ENCODE peak calls at places on chromosomes 12 and 14, in six cellular contexts. One of them, this sample, is unnamed.

GRCh38 chr14:33855672-33856071 is 95.2 kb downstream of the EGLN3 start:
- DNase-seq in sciatic nerve: no peak
- DNase-seq in glutamatergic neuron: no peak
- DNase-seq in stimulated activated CD4-positive, alpha-beta T cell treated with anti-CD3 and anti-CD28 coated beads, Interleukin-15, amount 100 ng/mL, for 1 hour: no peak
- DNase-seq in cerebellar cortex: no peak
- DNase-seq in fibroblast of pulmonary artery: no peak
- DNase-seq in this sample: no peak

GRCh38 chr14:104223101-104223809 is 84.9 kb downstream of the KIF26A start:
- DNase-seq in sciatic nerve: no peak
- DNase-seq in glutamatergic neuron: peak; percentile 65
- DNase-seq in stimulated activated CD4-positive, alpha-beta T cell treated with anti-CD3 and anti-CD28 coated beads, Interleukin-15, amount 100 ng/mL, for 1 hour: no peak
- DNase-seq in cerebellar cortex: no peak
- DNase-seq in fibroblast of pulmonary artery: no peak
- DNase-seq in this sample: no peak

GRCh38 chr14:79732911-79733310 is 478.4 kb downstream of the DIO2 start:
- DNase-seq in sciatic nerve: no peak
- DNase-seq in glutamatergic neuron: no peak
- DNase-seq in stimulated activated CD4-positive, alpha-beta T cell treated with anti-CD3 and anti-CD28 coated beads, Interleukin-15, amount 100 ng/mL, for 1 hour: no peak
- DNase-seq in cerebellar cortex: no peak
- DNase-seq in fibroblast of pulmonary artery: peak; percentile 17
- DNase-seq in this sample: peak; percentile 23

GRCh38 chr12:112735296-112735695 is 56.3 kb upstream of the RPH3A start:
- DNase-seq in sciatic nerve: no peak
- DNase-seq in glutamatergic neuron: no peak
- DNase-seq in stimulated activated CD4-positive, alpha-beta T cell treated with anti-CD3 and anti-CD28 coated beads, Interleukin-15, amount 100 ng/mL, for 1 hour: no peak
- DNase-seq in cerebellar cortex: no peak
- DNase-seq in fibroblast of pulmonary artery: no peak
- DNase-seq in this sample: no peak

GRCh38 chr12:43210437-43211197 is 341.4 kb downstream of the ADAMTS20 start:
- DNase-seq in sciatic nerve: no peak
- DNase-seq in glutamatergic neuron: no peak
- DNase-seq in stimulated activated CD4-positive, alpha-beta T cell treated with anti-CD3 and anti-CD28 coated beads, Interleukin-15, amount 100 ng/mL, for 1 hour: no peak
- DNase-seq in cerebellar cortex: no peak
- DNase-seq in fibroblast of pulmonary artery: peak; percentile 84
- DNase-seq in this sample: peak; percentile 67

GRCh38 chr12:41174602-41175001 is 13.5 kb upstream of the PDZRN4 start:
- DNase-seq in sciatic nerve: no peak
- DNase-seq in glutamatergic neuron: peak; percentile 19
- DNase-seq in stimulated activated CD4-positive, alpha-beta T cell treated with anti-CD3 and anti-CD28 coated beads, Interleukin-15, amount 100 ng/mL, for 1 hour: no peak
- DNase-seq in cerebellar cortex: no peak
- DNase-seq in fibroblast of pulmonary artery: no peak
- DNase-seq in this sample: no peak

GRCh38 chr12:92088802-92089201 is 56.8 kb downstream of the BTG1 start:
- DNase-seq in sciatic nerve: no peak
- DNase-seq in glutamatergic neuron: no peak
- DNase-seq in stimulated activated CD4-positive, alpha-beta T cell treated with anti-CD3 and anti-CD28 coated beads, Interleukin-15, amount 100 ng/mL, for 1 hour: no peak
- DNase-seq in cerebellar cortex: no peak
- DNase-seq in fibroblast of pulmonary artery: no peak
- DNase-seq in this sample: no peak

GRCh38 chr12:99092100-99092851 is 447.2 kb downstream of the APAF1 start:
- DNase-seq in sciatic nerve: no peak
- DNase-seq in glutamatergic neuron: no peak
- DNase-seq in stimulated activated CD4-positive, alpha-beta T cell treated with anti-CD3 and anti-CD28 coated beads, Interleukin-15, amount 100 ng/mL, for 1 hour: no peak
- DNase-seq in cerebellar cortex: peak; percentile 32
- DNase-seq in fibroblast of pulmonary artery: no peak
- DNase-seq in this sample: no peak

GRCh38 chr14:90191154-90191553 is 65.2 kb upstream of the PSMC1 start:
- DNase-seq in sciatic nerve: no peak
- DNase-seq in glutamatergic neuron: no peak
- DNase-seq in stimulated activated CD4-positive, alpha-beta T cell treated with anti-CD3 and anti-CD28 coated beads, Interleukin-15, amount 100 ng/mL, for 1 hour: no peak
- DNase-seq in cerebellar cortex: no peak
- DNase-seq in fibroblast of pulmonary artery: no peak
- DNase-seq in this sample: no peak

GRCh38 chr14:103741876-103742275 is 26.3 kb downstream of the ZFYVE21 start:
- DNase-seq in sciatic nerve: peak; percentile 57
- DNase-seq in glutamatergic neuron: no peak
- DNase-seq in stimulated activated CD4-positive, alpha-beta T cell treated with anti-CD3 and anti-CD28 coated beads, Interleukin-15, amount 100 ng/mL, for 1 hour: no peak
- DNase-seq in cerebellar cortex: no peak
- DNase-seq in fibroblast of pulmonary artery: no peak
- DNase-seq in this sample: no peak

GRCh38 chr12:2625267-2625666 is 169.5 kb upstream of the FKBP4 start:
- DNase-seq in sciatic nerve: no peak
- DNase-seq in glutamatergic neuron: no peak
- DNase-seq in stimulated activated CD4-positive, alpha-beta T cell treated with anti-CD3 and anti-CD28 coated beads, Interleukin-15, amount 100 ng/mL, for 1 hour: no peak
- DNase-seq in cerebellar cortex: no peak
- DNase-seq in fibroblast of pulmonary artery: no peak
- DNase-seq in this sample: no peak

GRCh38 chr14:102344084-102344483 is 18.6 kb downstream of the CINP start:
- DNase-seq in sciatic nerve: peak; percentile 25
- DNase-seq in glutamatergic neuron: no peak
- DNase-seq in stimulated activated CD4-positive, alpha-beta T cell treated with anti-CD3 and anti-CD28 coated beads, Interleukin-15, amount 100 ng/mL, for 1 hour: no peak
- DNase-seq in cerebellar cortex: no peak
- DNase-seq in fibroblast of pulmonary artery: no peak
- DNase-seq in this sample: no peak

GRCh38 chr12:7729683-7730195 is 17.4 kb downstream of the CLEC4C start:
- DNase-seq in sciatic nerve: no peak
- DNase-seq in glutamatergic neuron: no peak
- DNase-seq in stimulated activated CD4-positive, alpha-beta T cell treated with anti-CD3 and anti-CD28 coated beads, Interleukin-15, amount 100 ng/mL, for 1 hour: no peak
- DNase-seq in cerebellar cortex: no peak
- DNase-seq in fibroblast of pulmonary artery: no peak
- DNase-seq in this sample: no peak

GRCh38 chr12:102095677-102096263 is 24.1 kb downstream of the NUP37 start:
- DNase-seq in sciatic nerve: no peak
- DNase-seq in glutamatergic neuron: no peak
- DNase-seq in stimulated activated CD4-positive, alpha-beta T cell treated with anti-CD3 and anti-CD28 coated beads, Interleukin-15, amount 100 ng/mL, for 1 hour: no peak
- DNase-seq in cerebellar cortex: peak; percentile 37
- DNase-seq in fibroblast of pulmonary artery: peak; percentile 68
- DNase-seq in this sample: peak; percentile 61

GRCh38 chr12:54017027-54017788 is 8.4 kb downstream of the HOXC8 start:
- DNase-seq in sciatic nerve: no peak
- DNase-seq in glutamatergic neuron: no peak
- DNase-seq in stimulated activated CD4-positive, alpha-beta T cell treated with anti-CD3 and anti-CD28 coated beads, Interleukin-15, amount 100 ng/mL, for 1 hour: no peak
- DNase-seq in cerebellar cortex: peak; percentile 77
- DNase-seq in fibroblast of pulmonary artery: no peak
- DNase-seq in this sample: no peak

GRCh38 chr12:42166501-42166900 is 21.8 kb upstream of the GXYLT1 start:
- DNase-seq in sciatic nerve: no peak
- DNase-seq in glutamatergic neuron: no peak
- DNase-seq in stimulated activated CD4-positive, alpha-beta T cell treated with anti-CD3 and anti-CD28 coated beads, Interleukin-15, amount 100 ng/mL, for 1 hour: no peak
- DNase-seq in cerebellar cortex: no peak
- DNase-seq in fibroblast of pulmonary artery: peak; percentile 29
- DNase-seq in this sample: peak; percentile 46

GRCh38 chr12:91053951-91054715 is 3.7 kb downstream of the KERA start:
- DNase-seq in sciatic nerve: no peak
- DNase-seq in glutamatergic neuron: no peak
- DNase-seq in stimulated activated CD4-positive, alpha-beta T cell treated with anti-CD3 and anti-CD28 coated beads, Interleukin-15, amount 100 ng/mL, for 1 hour: no peak
- DNase-seq in cerebellar cortex: no peak
- DNase-seq in fibroblast of pulmonary artery: peak; percentile 98
- DNase-seq in this sample: peak; percentile 71

GRCh38 chr12:70338531-70338930 is 27.6 kb upstream of the KCNMB4 start:
- DNase-seq in sciatic nerve: no peak
- DNase-seq in glutamatergic neuron: no peak
- DNase-seq in stimulated activated CD4-positive, alpha-beta T cell treated with anti-CD3 and anti-CD28 coated beads, Interleukin-15, amount 100 ng/mL, for 1 hour: no peak
- DNase-seq in cerebellar cortex: no peak
- DNase-seq in fibroblast of pulmonary artery: no peak
- DNase-seq in this sample: no peak

GRCh38 chr12:122031342-122032216 is 9.9 kb downstream of the BCL7A start:
- DNase-seq in sciatic nerve: peak; percentile 67
- DNase-seq in glutamatergic neuron: peak; percentile 87
- DNase-seq in stimulated activated CD4-positive, alpha-beta T cell treated with anti-CD3 and anti-CD28 coated beads, Interleukin-15, amount 100 ng/mL, for 1 hour: peak; percentile 51
- DNase-seq in cerebellar cortex: peak; percentile 41
- DNase-seq in fibroblast of pulmonary artery: peak; percentile 39
- DNase-seq in this sample: no peak

GRCh38 chr14:79597561-79597960 is 613.7 kb downstream of the DIO2 start:
- DNase-seq in sciatic nerve: no peak
- DNase-seq in glutamatergic neuron: no peak
- DNase-seq in stimulated activated CD4-positive, alpha-beta T cell treated with anti-CD3 and anti-CD28 coated beads, Interleukin-15, amount 100 ng/mL, for 1 hour: no peak
- DNase-seq in cerebellar cortex: no peak
- DNase-seq in fibroblast of pulmonary artery: peak; percentile 33
- DNase-seq in this sample: no peak

GRCh38 chr12:48873096-48873495 is 7.4 kb upstream of the RND1 start:
- DNase-seq in sciatic nerve: no peak
- DNase-seq in glutamatergic neuron: no peak
- DNase-seq in stimulated activated CD4-positive, alpha-beta T cell treated with anti-CD3 and anti-CD28 coated beads, Interleukin-15, amount 100 ng/mL, for 1 hour: no peak
- DNase-seq in cerebellar cortex: no peak
- DNase-seq in fibroblast of pulmonary artery: no peak
- DNase-seq in this sample: no peak

GRCh38 chr12:54300732-54301427 is at the start of gene NFE2:
- DNase-seq in sciatic nerve: peak; percentile 70
- DNase-seq in glutamatergic neuron: peak; percentile 80
- DNase-seq in stimulated activated CD4-positive, alpha-beta T cell treated with anti-CD3 and anti-CD28 coated beads, Interleukin-15, amount 100 ng/mL, for 1 hour: no peak
- DNase-seq in cerebellar cortex: peak; percentile 61
- DNase-seq in fibroblast of pulmonary artery: peak; percentile 61
- DNase-seq in this sample: peak; percentile 72

GRCh38 chr14:77989441-77989891 is 180.7 kb upstream of the NRXN3 start:
- DNase-seq in sciatic nerve: peak; percentile 68
- DNase-seq in glutamatergic neuron: peak; percentile 40
- DNase-seq in stimulated activated CD4-positive, alpha-beta T cell treated with anti-CD3 and anti-CD28 coated beads, Interleukin-15, amount 100 ng/mL, for 1 hour: no peak
- DNase-seq in cerebellar cortex: peak; percentile 8
- DNase-seq in fibroblast of pulmonary artery: no peak
- DNase-seq in this sample: no peak

GRCh38 chr12:124551268-124552144 is 15.9 kb downstream of the NCOR2 start:
- DNase-seq in sciatic nerve: no peak
- DNase-seq in glutamatergic neuron: peak; percentile 75
- DNase-seq in stimulated activated CD4-positive, alpha-beta T cell treated with anti-CD3 and anti-CD28 coated beads, Interleukin-15, amount 100 ng/mL, for 1 hour: no peak
- DNase-seq in cerebellar cortex: peak; percentile 63
- DNase-seq in fibroblast of pulmonary artery: no peak
- DNase-seq in this sample: peak; percentile 47

GRCh38 chr14:57461777-57462320 is 31.8 kb downstream of the CCDC198 start:
- DNase-seq in sciatic nerve: no peak
- DNase-seq in glutamatergic neuron: no peak
- DNase-seq in stimulated activated CD4-positive, alpha-beta T cell treated with anti-CD3 and anti-CD28 coated beads, Interleukin-15, amount 100 ng/mL, for 1 hour: no peak
- DNase-seq in cerebellar cortex: no peak
- DNase-seq in fibroblast of pulmonary artery: no peak
- DNase-seq in this sample: no peak

GRCh38 chr14:25406818-25407217 is 356.9 kb upstream of the STXBP6 start:
- DNase-seq in sciatic nerve: no peak
- DNase-seq in glutamatergic neuron: peak; percentile 43
- DNase-seq in stimulated activated CD4-positive, alpha-beta T cell treated with anti-CD3 and anti-CD28 coated beads, Interleukin-15, amount 100 ng/mL, for 1 hour: no peak
- DNase-seq in cerebellar cortex: peak; percentile 11
- DNase-seq in fibroblast of pulmonary artery: peak; percentile 27
- DNase-seq in this sample: no peak

GRCh38 chr14:71702799-71703198 is 229.4 kb upstream of the RGS6 start:
- DNase-seq in sciatic nerve: no peak
- DNase-seq in glutamatergic neuron: no peak
- DNase-seq in stimulated activated CD4-positive, alpha-beta T cell treated with anti-CD3 and anti-CD28 coated beads, Interleukin-15, amount 100 ng/mL, for 1 hour: no peak
- DNase-seq in cerebellar cortex: no peak
- DNase-seq in fibroblast of pulmonary artery: no peak
- DNase-seq in this sample: no peak

GRCh38 chr14:91311284-91311662 is 66.8 kb upstream of the GPR68 start:
- DNase-seq in sciatic nerve: no peak
- DNase-seq in glutamatergic neuron: no peak
- DNase-seq in stimulated activated CD4-positive, alpha-beta T cell treated with anti-CD3 and anti-CD28 coated beads, Interleukin-15, amount 100 ng/mL, for 1 hour: no peak
- DNase-seq in cerebellar cortex: no peak
- DNase-seq in fibroblast of pulmonary artery: no peak
- DNase-seq in this sample: no peak

GRCh38 chr12:62426095-62426488 is 40.5 kb upstream of the MON2 start:
- DNase-seq in sciatic nerve: no peak
- DNase-seq in glutamatergic neuron: no peak
- DNase-seq in stimulated activated CD4-positive, alpha-beta T cell treated with anti-CD3 and anti-CD28 coated beads, Interleukin-15, amount 100 ng/mL, for 1 hour: no peak
- DNase-seq in cerebellar cortex: no peak
- DNase-seq in fibroblast of pulmonary artery: peak; percentile 52
- DNase-seq in this sample: peak; percentile 65

GRCh38 chr14:75540479-75540851 is 18.2 kb downstream of the BATF start:
- DNase-seq in sciatic nerve: no peak
- DNase-seq in glutamatergic neuron: no peak
- DNase-seq in stimulated activated CD4-positive, alpha-beta T cell treated with anti-CD3 and anti-CD28 coated beads, Interleukin-15, amount 100 ng/mL, for 1 hour: no peak
- DNase-seq in cerebellar cortex: no peak
- DNase-seq in fibroblast of pulmonary artery: no peak
- DNase-seq in this sample: no peak

GRCh38 chr12:52038447-52038846 is 12.8 kb upstream of the NR4A1 start:
- DNase-seq in sciatic nerve: no peak
- DNase-seq in glutamatergic neuron: no peak
- DNase-seq in stimulated activated CD4-positive, alpha-beta T cell treated with anti-CD3 and anti-CD28 coated beads, Interleukin-15, amount 100 ng/mL, for 1 hour: no peak
- DNase-seq in cerebellar cortex: no peak
- DNase-seq in fibroblast of pulmonary artery: peak; percentile 53
- DNase-seq in this sample: peak; percentile 54

GRCh38 chr14:55588259-55588699 is 8.3 kb downstream of the KTN1 start:
- DNase-seq in sciatic nerve: no peak
- DNase-seq in glutamatergic neuron: no peak
- DNase-seq in stimulated activated CD4-positive, alpha-beta T cell treated with anti-CD3 and anti-CD28 coated beads, Interleukin-15, amount 100 ng/mL, for 1 hour: no peak
- DNase-seq in cerebellar cortex: no peak
- DNase-seq in fibroblast of pulmonary artery: no peak
- DNase-seq in this sample: peak; percentile 63